ENCODE peak calls at places on chromosomes 16 and 17, in seven cellular contexts. Z is ovary; D is memory B cell; Q is NCI-H146; L is GM12891; O is choroid plexus epithelial cell; G is CD8-positive, alpha-beta memory T cell. B is an unnamed sample.

GRCh38 chr16:68128577-68129305 is 43.6 kb downstream of the NFATC3 start:
- DNase-seq in D (no peak), L (no peak), Q (no peak), Z (no peak), O (peak), G (no peak), B (no peak)

GRCh38 chr16:85220125-85220839 is 108.0 kb upstream of the CIBAR2 start:
- DNase-seq in G (no peak), Z (peak), D (no peak), O (peak), L (no peak), Q (peak), B (no peak)

GRCh38 chr16:88067530-88068411 is 116.5 kb downstream of the BANP start:
- DNase-seq in Z (no peak), G (no peak), O (no peak), Q (no peak), L (no peak), D (no peak), B (no peak)

GRCh38 chr17:38507436-38507835 is 79.2 kb downstream of the ARHGAP23 start:
- DNase-seq in D (no peak), G (no peak), L (no peak), Q (no peak), Z (no peak), O (peak), B (no peak)

GRCh38 chr16:67884684-67885083 is at the start of gene NRN1L:
- DNase-seq in O (peak), D (no peak), L (no peak), G (no peak), Q (no peak), Z (peak), B (peak)

GRCh38 chr16:86306811-86307517 is 203.4 kb upstream of the FOXF1 start:
- DNase-seq in O (peak), Q (no peak), Z (no peak), G (no peak), L (no peak), D (no peak), B (no peak)

GRCh38 chr16:30984669-30985400 is at the start of gene HSD3B7:
- DNase-seq in G (peak), O (peak), L (peak), Z (peak), D (peak), Q (peak), B (no peak)

GRCh38 chr17:44878627-44879221 is 20.5 kb downstream of the EFTUD2 start:
- DNase-seq in Q (peak), G (no peak), O (peak), L (no peak), D (peak), Z (peak), B (no peak)

GRCh38 chr16:80806957-80807356 is 2.6 kb upstream of the CDYL2 start:
- DNase-seq in D (no peak), O (peak), G (no peak), Q (no peak), Z (no peak), L (no peak), B (no peak)

GRCh38 chr17:42428141-42428944 is 5.3 kb upstream of the CAVIN1 start:
- DNase-seq in L (no peak), Q (peak), O (peak), Z (peak), G (peak), D (peak), B (peak)